ENCODE peak calls at places on chromosomes 11 and 22, in five cellular contexts. F is astrocyte, T is HCT116, M is H1, P is fibroblast of lung. O is an unnamed sample. For H3K4me1, the result is how much of the 10 kb centered on the place peaks cover.

GRCh38 chr11:124069429-124070401 is 28.6 kb upstream of the OR10G7 start:
- DNase-seq in M (peak), P (peak), F (peak), T (peak), O (no peak)

GRCh38 chr11:91978747-91979146 is 245.9 kb upstream of the FAT3 start:
- DNase-seq in T (no peak), P (no peak), M (no peak), F (peak), O (peak)

GRCh38 chr11:77068461-77069335 is 1.9 kb downstream of the CAPN5 start:
- DNase-seq in T (no peak), M (no peak), F (no peak), P (no peak), O (no peak)

GRCh38 chr11:13463779-13464290 is 813 bp upstream of the BTBD10 start:
- DNase-seq in P (no peak), M (no peak), F (no peak), T (no peak), O (no peak)

GRCh38 chr11:62122076-62122475 is 1.7 kb upstream of the INCENP start:
- DNase-seq in P (no peak), M (no peak), T (peak), F (no peak), O (no peak)

GRCh38 chr11:111707039-111707690 is 59.0 kb downstream of the PPP2R1B start:
- DNase-seq in P (peak), F (peak), M (no peak), T (no peak), O (no peak)

GRCh38 chr11:78313898-78314297 is 103.7 kb downstream of the GAB2 start:
- DNase-seq in F (no peak), M (no peak), T (no peak), P (no peak), O (no peak)

GRCh38 chr22:17108256-17109112 is 12.7 kb downstream of the TMEM121B start:
- DNase-seq in T (no peak), M (no peak), P (no peak), F (no peak), O (no peak)

GRCh38 chr11:79182794-79183193 is 258.0 kb downstream of the TENM4 start:
- DNase-seq in P (peak), M (no peak), F (peak), T (no peak), O (no peak)

GRCh38 chr11:27625347-27625912 is 74.8 kb downstream of the BDNF start:
- DNase-seq in F (no peak), T (no peak), M (no peak), P (no peak), O (no peak)

GRCh38 chr11:62489204-62489603 is 57.4 kb downstream of the AHNAK start:
- DNase-seq in T (no peak), P (peak), F (peak), M (no peak), O (no peak)

GRCh38 chr11:121067453-121067852 is 33.6 kb upstream of the TECTA start:
- DNase-seq in M (no peak), F (no peak), P (peak), T (no peak), O (no peak)

DNA sequence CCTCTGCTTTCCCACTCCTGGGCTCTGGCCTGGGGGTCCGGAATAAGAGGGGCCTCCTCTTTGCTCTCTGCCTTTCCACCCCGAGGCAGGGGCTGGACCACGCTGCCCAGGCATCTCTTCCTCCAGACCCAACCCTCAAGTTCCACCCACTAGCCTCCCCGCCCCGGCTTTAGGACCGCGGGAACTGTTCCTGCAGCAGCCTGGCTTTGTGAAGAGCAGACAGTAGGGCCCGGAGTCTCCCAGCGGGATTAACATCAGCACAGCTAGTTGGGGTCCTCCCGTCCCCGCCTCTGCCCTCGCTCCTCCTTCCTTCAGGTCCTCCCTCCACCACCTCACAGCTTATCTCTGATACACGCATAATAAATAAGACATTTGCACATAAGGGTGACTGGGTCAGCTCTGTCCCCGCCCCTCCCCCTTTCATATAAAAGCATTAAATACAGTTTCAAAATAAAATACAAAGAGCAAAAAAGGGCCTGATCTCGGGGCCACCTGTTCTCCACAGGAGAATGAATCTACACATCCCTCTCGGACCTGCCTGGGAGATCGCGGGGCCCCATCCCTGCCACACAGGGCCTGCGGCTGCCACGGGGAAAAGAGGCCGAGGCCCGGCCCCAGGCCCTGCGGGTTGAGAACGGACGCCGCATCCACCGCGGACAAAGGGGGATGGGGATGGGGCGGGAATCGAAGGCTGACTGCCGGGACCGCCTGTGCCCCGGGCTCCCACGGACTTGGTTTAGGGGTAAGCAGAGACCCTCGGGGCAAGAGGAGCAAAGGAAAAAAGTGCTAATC is 6.5 kb downstream of the ZFTA start:
- DNase-seq in M (peak), P (peak), F (no peak), T (no peak), O (no peak)
- TF ChIP-seq EZH2 in M (no peak), P (no peak), F (no peak), T (no peak), O (no peak)

GRCh38 chr11:70397336-70397982 is 870 bp upstream of the CTTN start:
- DNase-seq in T (peak), M (no peak), P (peak), F (peak), O (no peak)
- H3K27ac ChIP-seq in T (peak), M (peak), P (peak), F (peak), O (peak)

DNA sequence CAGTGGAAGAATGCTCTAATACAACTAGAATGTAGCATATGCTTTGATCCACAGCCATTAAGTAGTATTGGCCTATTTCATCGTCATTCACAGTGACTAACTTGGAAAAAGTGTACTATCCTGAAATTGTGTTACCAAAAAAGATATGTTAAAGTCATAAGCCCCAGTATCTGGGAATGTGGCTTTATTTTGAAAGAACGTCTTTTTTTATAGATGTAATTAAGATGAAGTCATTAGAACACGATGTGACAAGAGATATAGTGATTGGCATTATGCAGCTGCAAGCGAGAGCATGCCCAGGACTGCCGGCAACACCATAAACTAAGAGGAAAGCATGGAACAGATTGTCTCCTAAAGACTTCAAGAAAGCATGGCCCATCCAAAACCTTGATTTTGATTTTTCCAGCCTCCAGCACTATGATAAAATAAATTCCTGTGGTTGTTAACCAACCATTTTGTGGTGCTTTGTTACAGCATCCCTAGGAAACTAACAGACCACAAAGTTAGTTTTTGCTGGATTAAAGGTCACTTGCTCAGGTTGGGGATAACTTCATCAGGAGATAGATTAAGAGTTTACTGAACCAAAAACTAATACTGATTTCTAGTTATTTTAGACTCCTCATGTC is 870.6 kb upstream of the LRRC4C start:
- DNase-seq in F (peak), P (no peak), M (no peak), T (no peak), O (no peak)
- H3K4me1 ChIP-seq in F (under half), P (under half), M (under half), T (under half), O (under half)

DNA sequence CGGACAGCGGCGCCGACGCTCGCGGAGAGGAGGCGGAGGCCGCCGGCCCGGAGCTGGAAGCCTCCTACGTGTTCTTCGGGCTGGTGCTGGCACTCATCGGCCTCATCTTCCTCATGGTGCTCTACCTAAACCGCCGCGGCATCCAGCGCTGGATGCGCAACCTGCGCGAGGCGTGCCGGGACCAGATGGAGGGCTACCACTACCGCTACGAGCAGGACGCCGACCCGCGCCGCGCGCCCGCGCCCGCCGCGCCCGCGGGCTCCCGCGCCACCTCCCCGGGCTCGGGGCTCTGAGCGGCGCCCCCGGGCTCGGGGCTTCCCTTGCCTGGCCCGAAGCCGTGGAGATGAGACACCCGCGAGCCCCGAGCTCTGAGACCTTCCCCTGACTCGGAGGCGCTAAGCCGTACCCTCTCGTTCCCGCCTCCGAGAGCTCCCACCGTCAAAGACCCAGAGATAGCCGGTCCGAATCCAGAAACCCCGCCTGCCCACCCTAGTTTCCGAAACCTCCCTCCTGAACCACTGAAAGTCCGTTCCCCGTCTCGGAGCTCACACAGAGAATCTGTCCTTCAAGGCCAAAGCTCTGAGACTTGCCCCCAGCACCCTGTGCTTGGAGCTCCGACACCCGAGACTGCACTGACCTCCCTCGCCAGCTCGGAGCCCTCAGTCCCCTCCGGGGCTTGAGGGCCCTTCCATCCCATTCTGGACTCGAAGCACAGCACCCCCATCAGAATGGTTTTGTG is 1.5 kb downstream of the TPBGL start:
- DNase-seq in T (no peak), M (no peak), P (no peak), F (no peak), O (no peak)
- TF ChIP-seq EZH2 in T (no peak), M (peak), P (peak), F (no peak), O (no peak)

GRCh38 chr11:87851827-87852226 is 323.4 kb downstream of the RAB38 start:
- DNase-seq in F (no peak), T (no peak), P (no peak), M (no peak), O (no peak)
- H3K27ac ChIP-seq in F (peak), T (no peak), P (no peak), M (no peak), O (no peak)

DNA sequence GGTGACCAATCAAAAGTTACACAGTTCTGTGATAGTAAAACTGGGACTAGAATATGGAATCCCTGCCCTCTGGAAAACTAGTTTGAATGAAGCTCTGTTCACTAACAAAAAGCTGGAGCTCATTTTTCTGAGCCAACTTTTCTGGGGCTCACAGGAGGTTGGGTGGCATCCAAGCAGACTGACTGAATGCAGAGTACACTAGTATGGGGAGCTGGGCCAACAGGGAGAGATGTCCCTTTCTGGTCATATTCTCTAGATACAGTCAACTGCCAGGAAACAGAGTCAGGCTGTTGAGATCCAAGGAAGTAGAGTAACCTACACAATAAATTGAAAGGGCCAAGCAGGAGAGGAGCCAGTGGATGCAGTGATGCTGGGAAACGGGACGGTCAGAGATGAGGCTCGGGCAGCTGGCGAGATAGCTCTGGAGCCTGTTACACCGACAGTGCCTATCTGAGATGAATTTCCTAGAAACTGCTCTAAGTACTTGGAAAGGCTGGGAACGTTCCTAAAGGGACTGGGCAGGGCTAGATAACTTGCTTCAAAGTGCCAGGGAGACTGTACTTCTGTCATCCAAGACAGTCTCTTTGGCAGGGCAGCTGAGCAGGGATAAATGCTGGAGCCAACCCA is 71.1 kb downstream of the LARGE2 start:
- DNase-seq in M (no peak), T (no peak), P (peak), F (peak), O (no peak)
- H3K4me1 ChIP-seq in M (under half), T (under half), P (under half), F (under half), O (under half)

GRCh38 chr22:43955040-43955882 is at the start of gene SAMM50:
- DNase-seq in F (peak), T (peak), M (peak), P (peak), O (peak)
- TF ChIP-seq EZH2 in F (no peak), T (no peak), M (no peak), P (no peak), O (no peak)

O was measured in PC-9.